ENCODE peak calls at places on chromosomes 12 and 14, in ten cellular contexts. L, B, D, C, T, F, Z, J, Y and A are unnamed samples.

GRCh38 chr12:64749466-64750202 is 9.6 kb downstream of the GNS start:
- DNase-seq in L (no peak), B (no peak), D (no peak), C (no peak), T (no peak), F (no peak), Z (no peak), J (no peak), Y (no peak), A (no peak)

GRCh38 chr12:130456375-130457199 is 118.9 kb downstream of the PIWIL1 start:
- DNase-seq in L (no peak), B (no peak), D (no peak), C (no peak), T (no peak), F (no peak), Z (no peak), J (no peak), Y (no peak), A (no peak)

GRCh38 chr12:28258998-28259397 is 68.7 kb downstream of the CCDC91 start:
- DNase-seq in L (no peak), B (no peak), D (no peak), C (no peak), T (no peak), F (no peak), Z (no peak), J (no peak), Y (no peak), A (no peak)

GRCh38 chr14:100711117-100711462 is 15.6 kb upstream of the DLK1 start:
- DNase-seq in L (no peak), B (no peak), D (no peak), C (no peak), T (no peak), F (no peak), Z (no peak), J (no peak), Y (no peak), A (no peak)

GRCh38 chr14:24837280-24838046 is 203.5 kb upstream of the GZMB start:
- DNase-seq in L (no peak), B (no peak), D (no peak), C (no peak), T (no peak), F (no peak), Z (no peak), J (no peak), Y (no peak), A (no peak)

GRCh38 chr12:127280393-127281275 is 986.3 kb upstream of the TMEM132C start:
- DNase-seq in L (peak), B (no peak), D (peak), C (peak), T (peak), F (no peak), Z (no peak), J (peak), Y (peak), A (no peak)

GRCh38 chr14:32821989-32822653 is 116.6 kb upstream of the NPAS3 start:
- DNase-seq in L (no peak), B (no peak), D (no peak), C (no peak), T (no peak), F (no peak), Z (no peak), J (no peak), Y (no peak), A (peak)

GRCh38 chr12:25648460-25648859 is 95.4 kb upstream of the LMNTD1 start:
- DNase-seq in L (peak), B (peak), D (no peak), C (no peak), T (no peak), F (peak), Z (no peak), J (no peak), Y (no peak), A (no peak)

GRCh38 chr14:105385698-105386365 is 12.5 kb upstream of the TEX22 start:
- DNase-seq in L (no peak), B (no peak), D (no peak), C (no peak), T (no peak), F (no peak), Z (no peak), J (no peak), Y (no peak), A (no peak)

GRCh38 chr12:112353389-112353788 is 28.8 kb downstream of the HECTD4 start:
- DNase-seq in L (no peak), B (no peak), D (no peak), C (no peak), T (no peak), F (no peak), Z (no peak), J (no peak), Y (no peak), A (no peak)

GRCh38 chr14:21867541-21867940 is 193.9 kb upstream of the OR4E1 start:
- DNase-seq in L (no peak), B (no peak), D (no peak), C (no peak), T (no peak), F (no peak), Z (no peak), J (no peak), Y (no peak), A (no peak)

GRCh38 chr12:75457191-75457590 is 23.4 kb upstream of the GLIPR1 start:
- DNase-seq in L (no peak), B (no peak), D (no peak), C (no peak), T (no peak), F (no peak), Z (no peak), J (no peak), Y (no peak), A (no peak)

GRCh38 chr12:34298971-34299801 is 276.9 kb downstream of the ALG10 start:
- DNase-seq in L (no peak), B (no peak), D (no peak), C (no peak), T (no peak), F (no peak), Z (no peak), J (no peak), Y (no peak), A (no peak)

GRCh38 chr14:103688906-103689902 is 26.0 kb downstream of the XRCC3 start:
- DNase-seq in L (peak), B (no peak), D (peak), C (no peak), T (peak), F (no peak), Z (no peak), J (no peak), Y (peak), A (no peak)

GRCh38 chr14:69312608-69313007 is 52.6 kb downstream of the GALNT16 start:
- DNase-seq in L (no peak), B (no peak), D (no peak), C (no peak), T (no peak), F (no peak), Z (peak), J (no peak), Y (no peak), A (no peak)

GRCh38 chr14:64684091-64684490 is 20.1 kb upstream of the PLEKHG3 start:
- DNase-seq in L (no peak), B (no peak), D (no peak), C (no peak), T (no peak), F (no peak), Z (peak), J (no peak), Y (no peak), A (no peak)

GRCh38 chr12:42873401-42873800 is 283.9 kb upstream of the PRICKLE1 start:
- DNase-seq in L (no peak), B (no peak), D (no peak), C (no peak), T (no peak), F (no peak), Z (no peak), J (no peak), Y (no peak), A (no peak)

GRCh38 chr12:100652488-100652887 is 79.0 kb downstream of the GAS2L3 start:
- DNase-seq in L (no peak), B (no peak), D (no peak), C (no peak), T (no peak), F (no peak), Z (no peak), J (no peak), Y (no peak), A (no peak)

GRCh38 chr14:96324219-96324618 is 38.9 kb downstream of the ATG2B start:
- DNase-seq in L (no peak), B (no peak), D (no peak), C (no peak), T (no peak), F (no peak), Z (no peak), J (no peak), Y (no peak), A (no peak)

GRCh38 chr12:47828967-47829482 is 9.3 kb upstream of the HDAC7 start:
- DNase-seq in L (peak), B (no peak), D (no peak), C (no peak), T (no peak), F (no peak), Z (peak), J (no peak), Y (no peak), A (no peak)

GRCh38 chr14:87805315-87805723 is 187.7 kb downstream of the GALC start:
- DNase-seq in L (no peak), B (no peak), D (peak), C (no peak), T (peak), F (peak), Z (no peak), J (peak), Y (peak), A (no peak)
- TF ChIP-seq CTCF in L (peak), B (peak), D (peak), C (peak), T (peak), F (peak), Z (peak), J (peak), Y (peak), A (peak)

GRCh38 chr12:104714369-104714768 is 243.7 kb downstream of the SLC41A2 start:
- DNase-seq in L (no peak), B (no peak), D (no peak), C (no peak), T (no peak), F (no peak), Z (no peak), J (no peak), Y (no peak), A (no peak)

GRCh38 chr12:104712477-104712876 is 245.6 kb downstream of the SLC41A2 start:
- DNase-seq in L (no peak), B (no peak), D (no peak), C (no peak), T (no peak), F (no peak), Z (no peak), J (no peak), Y (no peak), A (no peak)

GRCh38 chr12:104710940-104711725 is 247.0 kb downstream of the SLC41A2 start:
- DNase-seq in L (no peak), B (peak), D (no peak), C (no peak), T (no peak), F (peak), Z (no peak), J (no peak), Y (no peak), A (peak)

GRCh38 chr12:104713444-104713843 is 244.6 kb downstream of the SLC41A2 start:
- DNase-seq in L (no peak), B (no peak), D (no peak), C (no peak), T (no peak), F (no peak), Z (no peak), J (no peak), Y (no peak), A (no peak)

GRCh38 chr12:104712968-104713367 is 245.1 kb downstream of the SLC41A2 start:
- DNase-seq in L (no peak), B (no peak), D (no peak), C (no peak), T (no peak), F (no peak), Z (no peak), J (no peak), Y (no peak), A (no peak)
- TF ChIP-seq CTCF in L (no peak), B (no peak), D (no peak), C (no peak), T (no peak), F (no peak), Z (no peak), J (no peak), Y (no peak), A (no peak)

GRCh38 chr12:12840500-12840899 is 27.4 kb downstream of the DDX47 start:
- DNase-seq in L (no peak), B (no peak), D (no peak), C (no peak), T (no peak), F (no peak), Z (no peak), J (no peak), Y (no peak), A (no peak)

GRCh38 chr12:12839886-12840285 is 26.7 kb downstream of the DDX47 start:
- DNase-seq in L (peak), B (no peak), D (no peak), C (no peak), T (no peak), F (peak), Z (no peak), J (no peak), Y (no peak), A (peak)

GRCh38 chr12:12836571-12836970 is 23.4 kb downstream of the DDX47 start:
- DNase-seq in L (no peak), B (no peak), D (no peak), C (no peak), T (no peak), F (no peak), Z (no peak), J (no peak), Y (no peak), A (no peak)

GRCh38 chr12:12837025-12837872 is 24.1 kb downstream of the DDX47 start:
- DNase-seq in L (peak), B (no peak), D (peak), C (peak), T (peak), F (peak), Z (peak), J (peak), Y (peak), A (peak)

DNA sequence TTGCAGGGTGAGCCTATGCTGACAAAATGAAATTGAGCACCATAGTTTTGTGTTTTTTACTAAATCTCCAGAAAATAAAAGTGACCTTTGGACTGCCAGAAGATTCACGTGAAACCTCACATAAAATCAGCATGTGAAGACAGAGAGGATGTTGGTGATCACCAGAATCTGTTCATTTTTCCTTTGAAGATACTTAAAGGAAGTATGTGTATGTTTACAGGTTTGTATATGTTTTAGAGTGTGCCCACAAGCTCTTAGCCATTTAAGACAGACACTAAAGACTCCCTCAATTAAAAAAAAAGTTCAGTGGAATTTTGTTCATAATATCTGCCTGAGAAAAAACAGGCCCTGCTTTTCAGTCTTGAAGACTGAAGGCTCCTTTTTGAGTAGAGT is 25.9 kb downstream of the DDX47 start:
- DNase-seq in L (no peak), B (no peak), D (no peak), C (no peak), T (no peak), F (no peak), Z (no peak), J (no peak), Y (no peak), A (no peak)
- TF ChIP-seq CTCF in L (no peak), B (no peak), D (no peak), C (no peak), T (no peak), F (no peak), Z (no peak), J (no peak), Y (no peak), A (no peak)

GRCh38 chr12:3771853-3772252 is 18.9 kb upstream of the CRACR2A start:
- DNase-seq in L (no peak), B (no peak), D (no peak), C (no peak), T (no peak), F (no peak), Z (no peak), J (no peak), Y (no peak), A (no peak)

GRCh38 chr12:3772380-3772779 is 19.5 kb upstream of the CRACR2A start:
- DNase-seq in L (no peak), B (no peak), D (no peak), C (no peak), T (no peak), F (no peak), Z (no peak), J (no peak), Y (no peak), A (no peak)

GRCh38 chr12:3775385-3776035 is 22.6 kb upstream of the CRACR2A start:
- DNase-seq in L (no peak), B (no peak), D (no peak), C (no peak), T (no peak), F (no peak), Z (no peak), J (no peak), Y (no peak), A (no peak)

GRCh38 chr12:3777206-3777809 is 24.4 kb upstream of the CRACR2A start:
- DNase-seq in L (no peak), B (no peak), D (peak), C (no peak), T (peak), F (no peak), Z (no peak), J (no peak), Y (peak), A (no peak)
- TF ChIP-seq CTCF in L (peak), B (peak), D (peak), C (peak), T (peak), F (peak), Z (peak), J (peak), Y (peak), A (peak)

GRCh38 chr12:74317078-74317581 is 220.5 kb upstream of the ATXN7L3B start:
- DNase-seq in L (no peak), B (no peak), D (no peak), C (no peak), T (peak), F (no peak), Z (peak), J (no peak), Y (no peak), A (no peak)
- TF ChIP-seq CTCF in L (no peak), B (peak), D (peak), C (no peak), T (peak), F (no peak), Z (no peak), J (no peak), Y (no peak), A (no peak)